ENCODE peak calls at places on chromosome 15, in ten cellular contexts. O is erythroblast; X is activated gamma-delta T cell treated with Interleukin-2 at 50 U/mL for 16 hours; Y is NCI-H1930; A is uterus; D is activated naive CD4-positive, alpha-beta T cell treated with Interleukin-2 at 50 U/mL for 16 hours; H is NCI-H774; G is EH; R is AG08396; Z is stimulated activated CD4-positive, alpha-beta T cell treated with anti-CD3 and anti-CD28 coated beads, Interleukin-4, amount 100 ng/mL, for 48 hours. Q is an unnamed sample.

GRCh38 chr15:64285871-64286270 is 70.1 kb downstream of the CSNK1G1 start:
- DNase-seq in X (no peak), R (no peak), Y (no peak), G (no peak), O (no peak), A (no peak), Z (no peak), H (no peak), D (no peak), Q (no peak)

GRCh38 chr15:29449136-29449535 is 179.5 kb upstream of the NSMCE3 start:
- DNase-seq in G (peak), X (no peak), R (no peak), D (no peak), Y (no peak), O (no peak), Z (no peak), H (no peak), A (no peak), Q (no peak)

GRCh38 chr15:53586815-53587214 is 172.6 kb downstream of the WDR72 start:
- DNase-seq in R (no peak), Y (no peak), H (no peak), G (no peak), X (no peak), A (no peak), Z (no peak), O (peak), D (no peak), Q (no peak)

GRCh38 chr15:65056868-65057548 is 10.8 kb downstream of the RASL12 start:
- DNase-seq in D (no peak), Y (no peak), G (peak), Z (no peak), O (no peak), R (no peak), X (no peak), H (no peak), A (no peak), Q (no peak)

GRCh38 chr15:31207246-31207645 is 105.7 kb upstream of the TRPM1 start:
- DNase-seq in Y (no peak), O (no peak), Z (no peak), R (no peak), H (no peak), D (no peak), A (no peak), X (no peak), G (no peak), Q (no peak)

GRCh38 chr15:56232058-56232457 is 11.6 kb downstream of the RFX7 start:
- DNase-seq in X (no peak), O (peak), H (no peak), Y (no peak), A (no peak), G (no peak), D (no peak), Z (no peak), R (no peak), Q (no peak)

GRCh38 chr15:29516929-29517328 is 247.3 kb upstream of the NSMCE3 start:
- DNase-seq in Y (no peak), Z (no peak), X (no peak), O (no peak), G (no peak), H (no peak), D (no peak), R (no peak), A (no peak), Q (no peak)

GRCh38 chr15:32824777-32825176 is 107.0 kb downstream of the GREM1 start:
- DNase-seq in A (no peak), D (no peak), G (peak), R (peak), O (no peak), Y (no peak), X (no peak), H (no peak), Z (no peak), Q (no peak)

GRCh38 chr15:101451192-101451799 is 38.2 kb downstream of the PCSK6 start:
- DNase-seq in A (peak), D (no peak), Z (no peak), G (peak), O (peak), R (no peak), X (no peak), H (no peak), Y (no peak), Q (no peak)

GRCh38 chr15:90493647-90494046 is 36.1 kb upstream of the CRTC3 start:
- DNase-seq in G (no peak), Y (no peak), Z (no peak), X (no peak), H (no peak), O (no peak), D (no peak), R (no peak), A (no peak), Q (no peak)